ENCODE peak calls at places on chromosomes 7 and 10, in seven cellular contexts. P is mesenchymal stem cell, R is H1, L is neuronal stem cell, D is IMR-90, H is H9, Q is trophoblast cell. K is an unnamed sample.

GRCh38 chr10:45420453-45421192 is 46.6 kb downstream of the ALOX5 start:
- DNase-seq in P (no peak), R (no peak), L (no peak), D (peak), H (no peak), Q (peak), K (no peak)

GRCh38 chr10:22321156-22321711 is 335 bp downstream of the BMI1 start:
- DNase-seq in P (peak), R (peak), L (peak), D (peak), H (peak), Q (peak), K (peak)

GRCh38 chr7:82699773-82700186 is 256.2 kb upstream of the CACNA2D1 start:
- DNase-seq in P (peak), R (no peak), L (no peak), D (peak), H (no peak), Q (peak), K (peak)

GRCh38 chr7:30800785-30801252 is 29.6 kb downstream of the MINDY4 start:
- DNase-seq in P (peak), R (peak), L (peak), D (peak), H (peak), Q (peak), K (peak)

GRCh38 chr7:7231005-7231404 is 48.7 kb downstream of the C1GALT1 start:
- DNase-seq in P (no peak), R (no peak), L (no peak), D (no peak), H (no peak), Q (no peak), K (no peak)

GRCh38 chr10:130554701-130555410 is 418.7 kb downstream of the GLRX3 start:
- DNase-seq in P (no peak), R (no peak), L (no peak), D (no peak), H (peak), Q (no peak), K (no peak)

GRCh38 chr7:151313857-151314256 is 27.8 kb upstream of the NUB1 start:
- DNase-seq in P (no peak), R (no peak), L (no peak), D (peak), H (peak), Q (no peak), K (no peak)

GRCh38 chr7:33854178-33854577 is 51.2 kb upstream of the BMPER start:
- DNase-seq in P (peak), R (no peak), L (no peak), D (peak), H (no peak), Q (no peak), K (no peak)

GRCh38 chr7:33243319-33243881 is 114.0 kb downstream of the BBS9 start:
- DNase-seq in P (peak), R (no peak), L (peak), D (peak), H (no peak), Q (peak), K (peak)

GRCh38 chr7:130831817-130832481 is 97.9 kb upstream of the KLF14 start:
- DNase-seq in P (peak), R (no peak), L (peak), D (peak), H (no peak), Q (peak), K (peak)

GRCh38 chr10:77850620-77851231 is 75.8 kb downstream of the DLG5 start:
- DNase-seq in P (no peak), R (no peak), L (no peak), D (no peak), H (no peak), Q (peak), K (no peak)

GRCh38 chr7:22979861-22980260 is 34.1 kb downstream of the HYCC1 start:
- DNase-seq in P (no peak), R (no peak), L (no peak), D (no peak), H (no peak), Q (peak), K (no peak)

GRCh38 chr10:6795571-6795970 is 215.5 kb upstream of the PRKCQ start:
- DNase-seq in P (no peak), R (no peak), L (no peak), D (no peak), H (no peak), Q (no peak), K (no peak)

GRCh38 chr7:45026984-45027773 is 27.2 kb downstream of the CCM2 start:
- DNase-seq in P (peak), R (no peak), L (no peak), D (peak), H (no peak), Q (peak), K (no peak)

GRCh38 chr10:80464557-80465466 is 10.7 kb downstream of the TSPAN14 start:
- DNase-seq in P (no peak), R (no peak), L (peak), D (peak), H (peak), Q (no peak), K (peak)

GRCh38 chr7:690478-691360 is 35.8 kb upstream of the DNAAF5 start:
- DNase-seq in P (peak), R (no peak), L (no peak), D (peak), H (no peak), Q (no peak), K (no peak)

GRCh38 chr7:5177060-5177459 is 13.0 kb upstream of the WIPI2 start:
- DNase-seq in P (no peak), R (no peak), L (no peak), D (peak), H (no peak), Q (peak), K (no peak)

GRCh38 chr7:11424006-11424405 is 408.0 kb downstream of the THSD7A start:
- DNase-seq in P (no peak), R (no peak), L (no peak), D (no peak), H (no peak), Q (no peak), K (no peak)

GRCh38 chr10:75403144-75404022 is 1.8 kb upstream of the ZNF503 start:
- DNase-seq in P (peak), R (peak), L (peak), D (no peak), H (peak), Q (no peak), K (peak)

GRCh38 chr7:23181684-23182553 is at the start of gene NUP42:
- DNase-seq in P (peak), R (peak), L (peak), D (peak), H (peak), Q (peak), K (peak)

GRCh38 chr7:35760082-35760770 is 40.6 kb upstream of the SEPTIN7 start:
- DNase-seq in P (no peak), R (no peak), L (no peak), D (peak), H (no peak), Q (no peak), K (no peak)

GRCh38 chr7:35755711-35756110 is 45.1 kb upstream of the SEPTIN7 start:
- DNase-seq in P (peak), R (no peak), L (no peak), D (no peak), H (no peak), Q (no peak), K (peak)

GRCh38 chr7:35757574-35757973 is 43.3 kb upstream of the SEPTIN7 start:
- DNase-seq in P (no peak), R (no peak), L (no peak), D (no peak), H (no peak), Q (no peak), K (no peak)

GRCh38 chr7:35754741-35755140 is 46.1 kb upstream of the SEPTIN7 start:
- DNase-seq in P (peak), R (no peak), L (no peak), D (peak), H (no peak), Q (no peak), K (peak)

DNA sequence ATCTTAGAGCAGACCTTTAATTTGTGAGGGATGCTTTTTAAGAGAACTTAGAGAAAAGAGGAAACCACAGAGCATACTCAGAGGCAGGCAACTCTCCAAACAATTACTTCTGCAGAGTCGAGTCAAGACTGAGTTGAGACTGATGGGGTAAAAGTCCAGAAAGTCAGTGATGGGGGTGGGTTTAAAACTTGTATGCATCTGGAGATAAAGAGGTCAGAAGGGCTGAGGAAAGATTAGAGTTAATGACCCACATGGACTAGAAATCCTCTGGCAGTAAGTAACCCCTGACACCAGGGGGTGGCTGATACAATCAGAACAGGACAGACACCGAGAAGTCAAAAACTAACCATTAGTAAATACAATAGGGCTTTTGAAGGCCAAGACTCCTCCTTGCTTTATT is 42.4 kb upstream of the SEPTIN7 start:
- DNase-seq in P (peak), R (no peak), L (peak), D (no peak), H (no peak), Q (no peak), K (peak)
- H2BK5ac ChIP-seq in P (no peak), R (no peak), L (no peak), D (peak), H (no peak), Q (no peak), K (no peak)

GRCh38 chr10:60760711-60761210 is 17.5 kb upstream of the CDK1 start:
- DNase-seq in P (no peak), R (no peak), L (no peak), D (no peak), H (no peak), Q (no peak), K (no peak)
- H2BK5ac ChIP-seq in P (no peak), R (no peak), L (no peak), D (no peak), H (no peak), Q (peak), K (no peak)

GRCh38 chr10:66767707-66768106 is 158.1 kb upstream of the LRRTM3 start:
- DNase-seq in P (no peak), R (no peak), L (no peak), D (no peak), H (no peak), Q (no peak), K (no peak)
- H2BK5ac ChIP-seq in P (no peak), R (no peak), L (no peak), D (no peak), H (no peak), Q (no peak), K (no peak)

GRCh38 chr10:98423691-98424120 is 8.7 kb upstream of the PYROXD2 start:
- DNase-seq in P (no peak), R (peak), L (no peak), D (no peak), H (peak), Q (peak), K (peak)

GRCh38 chr10:98424308-98425254 is 9.6 kb upstream of the PYROXD2 start:
- DNase-seq in P (no peak), R (no peak), L (no peak), D (no peak), H (no peak), Q (no peak), K (no peak)

GRCh38 chr10:98425511-98426352 is 10.8 kb upstream of the PYROXD2 start:
- DNase-seq in P (peak), R (peak), L (peak), D (peak), H (peak), Q (peak), K (peak)

GRCh38 chr10:98429320-98430072 is 14.5 kb upstream of the PYROXD2 start:
- DNase-seq in P (no peak), R (no peak), L (no peak), D (no peak), H (no peak), Q (no peak), K (no peak)

GRCh38 chr10:98427011-98427515 is 12.1 kb upstream of the PYROXD2 start:
- DNase-seq in P (no peak), R (no peak), L (no peak), D (no peak), H (no peak), Q (no peak), K (no peak)
- H2BK5ac ChIP-seq in P (no peak), R (no peak), L (no peak), D (no peak), H (no peak), Q (no peak), K (no peak)

K was measured in mesendoderm.